ENCODE peak calls at places on chromosomes 6 and 20, in four cellular contexts. L is HEK293T; D is left colon; H is activated CD4-positive, alpha-beta T cell treated with anti-CD3 and anti-CD28 coated beads, Interleukin-2, amount 10 ng/mL, durations not matched to agents 24 days and 14 days. T is an unnamed sample.

GRCh38 chr6:114342826-114343781 is at the start of gene HS3ST5:
- DNase-seq in D (peak), H (no peak), L (peak), T (peak)

GRCh38 chr20:19883501-19883900 is 125.4 kb downstream of the RIN2 start:
- DNase-seq in D (no peak), H (no peak), L (no peak), T (no peak)

GRCh38 chr6:111711989-111712388 is 106.3 kb upstream of the TRAF3IP2 start:
- DNase-seq in L (no peak), D (no peak), H (no peak), T (no peak)

GRCh38 chr6:26028753-26029569 is 58.3 kb upstream of the HFE start:
- DNase-seq in L (no peak), D (no peak), H (peak), T (peak)

GRCh38 chr20:38692436-38693411 is 31.6 kb upstream of the SLC32A1 start:
- DNase-seq in H (peak), L (peak), D (peak), T (peak)

GRCh38 chr6:142167472-142167871 is 20.4 kb downstream of the VTA1 start:
- DNase-seq in L (no peak), D (no peak), H (no peak), T (no peak)

GRCh38 chr6:156437084-156437879 is 339.9 kb upstream of the ARID1B start:
- DNase-seq in H (no peak), L (no peak), D (peak), T (no peak)

GRCh38 chr20:47549671-47550070 is 48.0 kb downstream of the NCOA3 start:
- DNase-seq in H (no peak), D (no peak), L (no peak), T (no peak)

GRCh38 chr6:95786802-95787201 is 209.5 kb downstream of the MANEA start:
- DNase-seq in L (no peak), H (no peak), D (no peak), T (no peak)

GRCh38 chr6:156167289-156168076 is 609.7 kb upstream of the ARID1B start:
- DNase-seq in L (no peak), D (peak), H (no peak), T (no peak)

GRCh38 chr20:56249244-56249955 is 868 bp downstream of the MC3R start:
- DNase-seq in L (peak), H (peak), D (peak), T (peak)

GRCh38 chr6:128500017-128500416 is 20.4 kb downstream of the PTPRK start:
- DNase-seq in L (no peak), D (no peak), H (no peak), T (no peak)

GRCh38 chr6:123747515-123747914 is 56.1 kb upstream of the NKAIN2 start:
- DNase-seq in D (no peak), H (no peak), L (no peak), T (no peak)

GRCh38 chr6:32973144-32973854 is 4.9 kb downstream of the BRD2 start:
- DNase-seq in D (peak), H (peak), L (no peak), T (peak)

GRCh38 chr6:105553174-105553573 is 150.3 kb upstream of the PREP start:
- DNase-seq in D (peak), H (no peak), L (no peak), T (no peak)

GRCh38 chr6:12935637-12936036 is 219.1 kb downstream of the PHACTR1 start:
- DNase-seq in L (no peak), D (no peak), H (no peak), T (no peak)

GRCh38 chr6:152372945-152373344 is 264.2 kb downstream of the SYNE1 start:
- DNase-seq in H (no peak), D (no peak), L (no peak), T (no peak)

GRCh38 chr6:27295301-27296079 is 16.6 kb downstream of the POM121L2 start:
- DNase-seq in D (no peak), L (peak), H (no peak), T (no peak)

GRCh38 chr20:33267691-33268090 is 15.3 kb upstream of the BPIFB1 start:
- DNase-seq in D (no peak), H (no peak), L (no peak), T (no peak)

T was measured in stimulated activated naive CD8-positive, alpha-beta T cell treated with anti-CD3 and anti-CD28 coated beads, Interleukin-15, Interleukin-2, amounts not matched to agents 100 U/mL and 50 U/mL, for 24 hours.